ENCODE peak calls at places on chromosomes 11 and 22, in six cellular contexts. One of them, this sample, is unnamed.

GRCh38 chr11:45280449-45280848 is 5.7 kb downstream of the SYT13 start:
- DNase-seq in body of pancreas: no peak
- DNase-seq in right lobe of liver: no peak
- DNase-seq in AG04450: no peak
- DNase-seq in SK-N-SH: no peak
- DNase-seq in prostate gland: no peak
- DNase-seq in this sample: no peak

GRCh38 chr22:49878206-49878605 is 24.6 kb downstream of the ZBED4 start:
- DNase-seq in body of pancreas: no peak
- DNase-seq in right lobe of liver: no peak
- DNase-seq in AG04450: no peak
- DNase-seq in SK-N-SH: no peak
- DNase-seq in prostate gland: no peak
- DNase-seq in this sample: no peak

GRCh38 chr11:116903139-116903538 is 65.7 kb upstream of the APOA1 start:
- DNase-seq in body of pancreas: no peak
- DNase-seq in right lobe of liver: no peak
- DNase-seq in AG04450: no peak
- DNase-seq in SK-N-SH: no peak
- DNase-seq in prostate gland: no peak
- DNase-seq in this sample: no peak

GRCh38 chr11:113166280-113166679 is 148.1 kb upstream of the TTC12 start:
- DNase-seq in body of pancreas: no peak
- DNase-seq in right lobe of liver: no peak
- DNase-seq in AG04450: no peak
- DNase-seq in SK-N-SH: no peak
- DNase-seq in prostate gland: no peak
- DNase-seq in this sample: no peak

GRCh38 chr11:12075291-12075690 is 35.1 kb upstream of the MICAL2 start:
- DNase-seq in body of pancreas: no peak
- DNase-seq in right lobe of liver: no peak
- DNase-seq in AG04450: no peak
- DNase-seq in SK-N-SH: no peak
- DNase-seq in prostate gland: no peak
- DNase-seq in this sample: no peak

GRCh38 chr11:8792636-8793035 is 110.0 kb downstream of the RPL27A start:
- DNase-seq in body of pancreas: no peak
- DNase-seq in right lobe of liver: no peak
- DNase-seq in AG04450: no peak
- DNase-seq in SK-N-SH: no peak
- DNase-seq in prostate gland: no peak
- DNase-seq in this sample: no peak

GRCh38 chr22:31122532-31123291 is at the start of gene INPP5J:
- DNase-seq in body of pancreas: peak; percentile 84
- DNase-seq in right lobe of liver: no peak
- DNase-seq in AG04450: no peak
- DNase-seq in SK-N-SH: peak; percentile 90
- DNase-seq in prostate gland: peak; percentile 55
- DNase-seq in this sample: peak; percentile 59

GRCh38 chr11:67268036-67268683 is 1.9 kb downstream of the GRK2 start:
- DNase-seq in body of pancreas: no peak
- DNase-seq in right lobe of liver: peak; percentile 55
- DNase-seq in AG04450: no peak
- DNase-seq in SK-N-SH: no peak
- DNase-seq in prostate gland: no peak
- DNase-seq in this sample: no peak

GRCh38 chr11:115324569-115325432 is 179.4 kb downstream of the CADM1 start:
- DNase-seq in body of pancreas: peak; percentile 46
- DNase-seq in right lobe of liver: no peak
- DNase-seq in AG04450: peak; percentile 24
- DNase-seq in SK-N-SH: peak; percentile 33
- DNase-seq in prostate gland: peak; percentile 36
- DNase-seq in this sample: no peak

GRCh38 chr11:66136752-66137123 is 66.7 kb downstream of the PACS1 start:
- DNase-seq in body of pancreas: no peak
- DNase-seq in right lobe of liver: no peak
- DNase-seq in AG04450: no peak
- DNase-seq in SK-N-SH: no peak
- DNase-seq in prostate gland: no peak
- DNase-seq in this sample: no peak

GRCh38 chr11:117973446-117973922 is 12.7 kb upstream of the IL10RA start:
- DNase-seq in body of pancreas: no peak
- DNase-seq in right lobe of liver: no peak
- DNase-seq in AG04450: no peak
- DNase-seq in SK-N-SH: no peak
- DNase-seq in prostate gland: no peak
- DNase-seq in this sample: no peak

GRCh38 chr11:61124574-61125309 is 22.5 kb downstream of the CD5 start:
- DNase-seq in body of pancreas: no peak
- DNase-seq in right lobe of liver: no peak
- DNase-seq in AG04450: no peak
- DNase-seq in SK-N-SH: no peak
- DNase-seq in prostate gland: no peak
- DNase-seq in this sample: no peak

GRCh38 chr22:41752011-41752975 is 48.2 kb upstream of the CCDC134 start:
- DNase-seq in body of pancreas: no peak
- DNase-seq in right lobe of liver: no peak
- DNase-seq in AG04450: no peak
- DNase-seq in SK-N-SH: no peak
- DNase-seq in prostate gland: no peak
- DNase-seq in this sample: no peak

GRCh38 chr22:46075764-46076531 is 74.4 kb upstream of the PPARA start:
- DNase-seq in body of pancreas: peak; percentile 28
- DNase-seq in right lobe of liver: peak; percentile 35
- DNase-seq in AG04450: no peak
- DNase-seq in SK-N-SH: no peak
- DNase-seq in prostate gland: no peak
- DNase-seq in this sample: peak; percentile 13

GRCh38 chr11:2301631-2302272 is at the start of the genes C11orf21 and TSPAN32:
- DNase-seq in body of pancreas: peak; percentile 25
- DNase-seq in right lobe of liver: peak; percentile 68
- DNase-seq in AG04450: no peak
- DNase-seq in SK-N-SH: no peak
- DNase-seq in prostate gland: no peak
- DNase-seq in this sample: peak; percentile 69

GRCh38 chr11:95296165-95296564 is 65.2 kb upstream of the SESN3 start:
- DNase-seq in body of pancreas: peak; percentile 53
- DNase-seq in right lobe of liver: no peak
- DNase-seq in AG04450: no peak
- DNase-seq in SK-N-SH: peak; percentile 3
- DNase-seq in prostate gland: peak; percentile 10
- DNase-seq in this sample: no peak

GRCh38 chr11:96332236-96332761 is 10.7 kb downstream of the MAML2 start:
- DNase-seq in body of pancreas: no peak
- DNase-seq in right lobe of liver: no peak
- DNase-seq in AG04450: no peak
- DNase-seq in SK-N-SH: no peak
- DNase-seq in prostate gland: no peak
- DNase-seq in this sample: no peak

GRCh38 chr11:87463486-87464102 is 425.9 kb downstream of the TMEM135 start:
- DNase-seq in body of pancreas: no peak
- DNase-seq in right lobe of liver: no peak
- DNase-seq in AG04450: no peak
- DNase-seq in SK-N-SH: peak; percentile 5
- DNase-seq in prostate gland: no peak
- DNase-seq in this sample: no peak

GRCh38 chr11:70668204-70669202 is 270.2 kb downstream of the CTTN start:
- DNase-seq in body of pancreas: no peak
- DNase-seq in right lobe of liver: no peak
- DNase-seq in AG04450: no peak
- DNase-seq in SK-N-SH: no peak
- DNase-seq in prostate gland: no peak
- DNase-seq in this sample: no peak

GRCh38 chr11:112174789-112175595 is at the start of gene BCO2:
- DNase-seq in body of pancreas: peak; percentile 85
- DNase-seq in right lobe of liver: peak; percentile 88
- DNase-seq in AG04450: no peak
- DNase-seq in SK-N-SH: peak; percentile 79
- DNase-seq in prostate gland: peak; percentile 57
- DNase-seq in this sample: peak; percentile 84

GRCh38 chr11:64856382-64857227 is 12.2 kb upstream of the CDC42BPG start:
- DNase-seq in body of pancreas: peak; percentile 50
- DNase-seq in right lobe of liver: no peak
- DNase-seq in AG04450: no peak
- DNase-seq in SK-N-SH: no peak
- DNase-seq in prostate gland: no peak
- DNase-seq in this sample: no peak

GRCh38 chr22:46687460-46687859 is 50.6 kb downstream of the CERK start:
- DNase-seq in body of pancreas: no peak
- DNase-seq in right lobe of liver: no peak
- DNase-seq in AG04450: no peak
- DNase-seq in SK-N-SH: no peak
- DNase-seq in prostate gland: no peak
- DNase-seq in this sample: no peak

GRCh38 chr11:43905788-43906187 is 25.2 kb downstream of the ALKBH3 start:
- DNase-seq in body of pancreas: peak; percentile 16
- DNase-seq in right lobe of liver: no peak
- DNase-seq in AG04450: no peak
- DNase-seq in SK-N-SH: peak; percentile 73
- DNase-seq in prostate gland: no peak
- DNase-seq in this sample: no peak

GRCh38 chr11:37712246-37712645 is 1114.2 kb upstream of the RAG2 start:
- DNase-seq in body of pancreas: no peak
- DNase-seq in right lobe of liver: no peak
- DNase-seq in AG04450: no peak
- DNase-seq in SK-N-SH: peak; percentile 2
- DNase-seq in prostate gland: no peak
- DNase-seq in this sample: no peak

GRCh38 chr11:23554002-23554401 is 693.7 kb upstream of the CCDC179 start:
- DNase-seq in body of pancreas: no peak
- DNase-seq in right lobe of liver: no peak
- DNase-seq in AG04450: no peak
- DNase-seq in SK-N-SH: no peak
- DNase-seq in prostate gland: no peak
- DNase-seq in this sample: no peak
- TF ChIP-seq CTCF in body of pancreas: no peak
- TF ChIP-seq CTCF in right lobe of liver: peak; percentile 32
- TF ChIP-seq CTCF in AG04450: no peak
- TF ChIP-seq CTCF in SK-N-SH: peak; percentile 40
- TF ChIP-seq CTCF in prostate gland: no peak
- TF ChIP-seq CTCF in this sample: no peak

GRCh38 chr11:74860743-74861142 is 88.1 kb downstream of the XRRA1 start:
- DNase-seq in body of pancreas: no peak
- DNase-seq in right lobe of liver: no peak
- DNase-seq in AG04450: no peak
- DNase-seq in SK-N-SH: no peak
- DNase-seq in prostate gland: no peak
- DNase-seq in this sample: no peak

GRCh38 chr11:74866557-74866956 is 82.3 kb downstream of the XRRA1 start:
- DNase-seq in body of pancreas: no peak
- DNase-seq in right lobe of liver: no peak
- DNase-seq in AG04450: no peak
- DNase-seq in SK-N-SH: no peak
- DNase-seq in prostate gland: no peak
- DNase-seq in this sample: no peak

DNA sequence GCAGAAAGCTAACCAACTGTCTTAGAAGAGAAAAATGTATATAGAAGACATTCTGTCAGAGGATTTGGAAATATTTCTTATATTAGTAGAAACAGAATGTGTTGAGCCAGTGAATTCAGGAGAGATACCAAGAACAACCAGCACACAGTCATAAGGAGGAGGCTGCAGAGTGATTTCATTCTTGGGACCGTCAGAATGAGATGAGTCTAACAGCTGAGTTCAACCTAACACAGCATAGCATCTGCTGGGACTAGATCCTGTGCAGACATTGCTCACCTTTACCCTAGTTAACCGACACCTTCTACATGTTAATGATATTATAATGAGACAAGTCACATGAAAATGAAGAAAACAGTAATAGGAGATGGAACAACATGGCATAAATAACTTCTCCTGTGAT is 85.5 kb downstream of the XRRA1 start:
- DNase-seq in body of pancreas: no peak
- DNase-seq in right lobe of liver: no peak
- DNase-seq in AG04450: no peak
- DNase-seq in SK-N-SH: no peak
- DNase-seq in prostate gland: no peak
- DNase-seq in this sample: no peak
- H3K9me3 ChIP-seq in body of pancreas: no peaks in the 10 kb centered on the region
- H3K9me3 ChIP-seq in right lobe of liver: peaks cover 19% of the 10 kb centered on the region
- H3K9me3 ChIP-seq in AG04450: peaks cover 37% of the 10 kb centered on the region
- H3K9me3 ChIP-seq in SK-N-SH: peaks cover 26% of the 10 kb centered on the region
- H3K9me3 ChIP-seq in prostate gland: peaks cover 5% of the 10 kb centered on the region
- H3K9me3 ChIP-seq in this sample: peaks cover 65% of the 10 kb centered on the region

DNA sequence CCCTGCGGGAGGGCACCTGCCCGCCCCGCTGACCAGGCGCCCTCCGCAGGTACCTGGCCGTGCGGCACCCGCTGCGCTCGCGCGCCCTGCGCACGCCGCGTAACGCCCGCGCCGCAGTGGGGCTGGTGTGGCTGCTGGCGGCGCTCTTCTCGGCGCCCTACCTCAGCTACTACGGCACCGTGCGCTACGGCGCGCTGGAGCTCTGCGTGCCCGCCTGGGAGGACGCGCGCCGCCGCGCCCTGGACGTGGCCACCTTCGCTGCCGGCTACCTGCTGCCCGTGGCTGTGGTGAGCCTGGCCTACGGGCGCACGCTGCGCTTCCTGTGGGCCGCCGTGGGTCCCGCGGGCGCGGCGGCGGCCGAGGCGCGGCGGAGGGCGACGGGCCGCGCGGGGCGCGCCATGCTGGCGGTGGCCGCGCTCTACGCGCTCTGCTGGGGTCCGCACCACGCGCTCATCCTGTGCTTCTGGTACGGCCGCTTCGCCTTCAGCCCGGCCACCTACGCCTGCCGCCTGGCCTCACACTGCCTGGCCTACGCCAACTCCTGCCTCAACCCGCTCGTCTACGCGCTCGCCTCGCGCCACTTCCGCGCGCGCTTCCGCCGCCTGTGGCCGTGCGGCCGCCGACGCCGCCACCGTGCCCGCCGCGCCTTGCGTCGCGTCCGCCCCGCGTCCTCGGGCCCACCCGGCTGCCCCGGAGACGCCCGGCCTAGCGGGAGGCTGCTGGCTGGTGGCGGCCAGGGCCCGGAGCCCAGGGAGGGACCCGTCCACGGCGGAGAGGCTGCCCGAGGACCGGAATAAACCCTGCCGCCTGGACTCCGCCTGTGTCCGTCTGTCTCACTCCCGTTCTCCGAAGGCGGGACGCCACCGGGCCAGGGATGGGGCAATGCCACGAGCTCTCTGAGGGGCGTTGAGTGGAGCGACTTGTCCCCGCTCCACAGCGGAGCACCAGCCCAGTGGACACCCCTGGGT is 1.8 kb downstream of the GALR3 start:
- DNase-seq in body of pancreas: no peak
- DNase-seq in right lobe of liver: no peak
- DNase-seq in AG04450: no peak
- DNase-seq in SK-N-SH: peak; percentile 71
- DNase-seq in prostate gland: no peak
- DNase-seq in this sample: no peak
- TF ChIP-seq CTCF in body of pancreas: no peak
- TF ChIP-seq CTCF in right lobe of liver: no peak
- TF ChIP-seq CTCF in AG04450: no peak
- TF ChIP-seq CTCF in SK-N-SH: no peak
- TF ChIP-seq CTCF in prostate gland: no peak
- TF ChIP-seq CTCF in this sample: no peak

GRCh38 chr22:19620742-19621371 is 93.4 kb upstream of the SEPTIN5 start:
- DNase-seq in body of pancreas: no peak
- DNase-seq in right lobe of liver: no peak
- DNase-seq in AG04450: no peak
- DNase-seq in SK-N-SH: no peak
- DNase-seq in prostate gland: no peak
- DNase-seq in this sample: no peak
- H3K9me3 ChIP-seq in body of pancreas: no peaks in the 10 kb centered on the region
- H3K9me3 ChIP-seq in right lobe of liver: no peaks in the 10 kb centered on the region
- H3K9me3 ChIP-seq in AG04450: no peaks in the 10 kb centered on the region
- H3K9me3 ChIP-seq in SK-N-SH: no peaks in the 10 kb centered on the region
- H3K9me3 ChIP-seq in prostate gland: no peaks in the 10 kb centered on the region
- H3K9me3 ChIP-seq in this sample: no peaks in the 10 kb centered on the region

This sample was measured in left ventricle myocardium inferior.